ENCODE peak calls at places on chromosome 1, in eight cellular contexts. V, M, U, T, C, R, F and H are unnamed samples.

GRCh38 chr1:15255582-15256149 is 8.6 kb downstream of the FHAD1 start:
- DNase-seq in V (no peak), M (no peak), U (no peak), T (no peak), C (no peak), R (no peak), F (no peak), H (no peak)

GRCh38 chr1:244967159-244967558 is 102.8 kb upstream of the HNRNPU start:
- DNase-seq in V (no peak), M (no peak), U (no peak), T (no peak), C (no peak), R (no peak), F (no peak), H (no peak)

GRCh38 chr1:228798548-228798947 is 63.3 kb downstream of the RHOU start:
- DNase-seq in V (no peak), M (no peak), U (no peak), T (no peak), C (no peak), R (no peak), F (no peak), H (peak; percentile 29)

GRCh38 chr1:239268007-239268406 is 118.4 kb upstream of the CHRM3 start:
- DNase-seq in V (no peak), M (no peak), U (no peak), T (no peak), C (no peak), R (no peak), F (no peak), H (no peak)

GRCh38 chr1:37069406-37069805 is 35.1 kb upstream of the GRIK3 start:
- DNase-seq in V (no peak), M (no peak), U (no peak), T (no peak), C (no peak), R (no peak), F (no peak), H (no peak)

GRCh38 chr1:61605607-61606321 is 119.2 kb downstream of the TM2D1 start:
- DNase-seq in V (no peak), M (no peak), U (no peak), T (no peak), C (no peak), R (no peak), F (no peak), H (no peak)

GRCh38 chr1:184903111-184903692 is 71.1 kb downstream of the NIBAN1 start:
- DNase-seq in V (no peak), M (no peak), U (no peak), T (no peak), C (no peak), R (no peak), F (no peak), H (no peak)

GRCh38 chr1:205709059-205709398 is 28.7 kb upstream of the SLC45A3 start:
- DNase-seq in V (peak; percentile 11), M (no peak), U (no peak), T (no peak), C (no peak), R (peak; percentile 52), F (no peak), H (peak; percentile 12)

GRCh38 chr1:223847781-223848345 is 2.1 kb upstream of the TP53BP2 start:
- DNase-seq in V (no peak), M (no peak), U (no peak), T (no peak), C (no peak), R (no peak), F (no peak), H (no peak)

GRCh38 chr1:182069028-182069466 is 7.5 kb upstream of the ZNF648 start:
- DNase-seq in V (peak; percentile 70), M (peak; percentile 36), U (peak; percentile 21), T (no peak), C (peak; percentile 84), R (peak; percentile 9), F (no peak), H (no peak)

GRCh38 chr1:12458571-12458970 is 159.4 kb downstream of the DHRS3 start:
- DNase-seq in V (no peak), M (no peak), U (no peak), T (no peak), C (no peak), R (no peak), F (no peak), H (no peak)

GRCh38 chr1:23984417-23985186 is 4.5 kb upstream of the SRSF10 start:
- DNase-seq in V (peak; percentile 42), M (no peak), U (no peak), T (no peak), C (no peak), R (no peak), F (no peak), H (no peak)

GRCh38 chr1:22778842-22779520 is 68.3 kb downstream of the EPHB2 start:
- DNase-seq in V (no peak), M (peak; percentile 64), U (no peak), T (no peak), C (peak; percentile 24), R (no peak), F (peak; percentile 33), H (no peak)

GRCh38 chr1:160359559-160360226 is 7.2 kb upstream of the NHLH1 start:
- DNase-seq in V (no peak), M (no peak), U (no peak), T (no peak), C (no peak), R (peak; percentile 19), F (no peak), H (no peak)

GRCh38 chr1:244444854-244445253 is 6.9 kb downstream of the ADSS2 start:
- DNase-seq in V (no peak), M (no peak), U (no peak), T (no peak), C (no peak), R (no peak), F (no peak), H (no peak)

GRCh38 chr1:34267326-34267725 is 90.6 kb downstream of the C1orf94 start:
- DNase-seq in V (no peak), M (no peak), U (no peak), T (no peak), C (no peak), R (no peak), F (no peak), H (no peak)

GRCh38 chr1:108877858-108878257 is 1.1 kb downstream of the GPSM2 start:
- DNase-seq in V (peak; percentile 39), M (no peak), U (no peak), T (no peak), C (peak; percentile 25), R (no peak), F (no peak), H (no peak)

GRCh38 chr1:42739753-42740700 is at the start of gene CLDN19:
- DNase-seq in V (no peak), M (no peak), U (no peak), T (no peak), C (no peak), R (no peak), F (no peak), H (no peak)

GRCh38 chr1:230144010-230144614 is 77.1 kb downstream of the GALNT2 start:
- DNase-seq in V (no peak), M (no peak), U (no peak), T (no peak), C (peak; percentile 13), R (no peak), F (no peak), H (no peak)

GRCh38 chr1:162873671-162874666 is 13.0 kb upstream of the CCDC190 start:
- DNase-seq in V (no peak), M (no peak), U (no peak), T (no peak), C (peak; percentile 64), R (peak; percentile 72), F (no peak), H (no peak)

GRCh38 chr1:215273838-215274516 is 191.4 kb downstream of the KCNK2 start:
- DNase-seq in V (peak; percentile 85), M (no peak), U (no peak), T (no peak), C (no peak), R (peak; percentile 82), F (no peak), H (peak; percentile 87)

GRCh38 chr1:215475719-215476525 is 91.2 kb upstream of the KCTD3 start:
- DNase-seq in V (no peak), M (no peak), U (no peak), T (no peak), C (no peak), R (peak; percentile 80), F (no peak), H (no peak)

GRCh38 chr1:59116920-59117542 is 179.9 kb upstream of the FGGY start:
- DNase-seq in V (peak; percentile 32), M (no peak), U (no peak), T (no peak), C (no peak), R (no peak), F (no peak), H (no peak)

GRCh38 chr1:173536254-173536653 is 59.1 kb downstream of the PRDX6 start:
- DNase-seq in V (no peak), M (no peak), U (no peak), T (no peak), C (no peak), R (no peak), F (no peak), H (no peak)

GRCh38 chr1:201385299-201385891 is 7.9 kb upstream of the TNNT2 start:
- DNase-seq in V (peak; percentile 70), M (no peak), U (peak; percentile 20), T (no peak), C (peak; percentile 35), R (no peak), F (no peak), H (no peak)

GRCh38 chr1:244326757-244327156 is 125.0 kb downstream of the ADSS2 start:
- DNase-seq in V (no peak), M (no peak), U (no peak), T (no peak), C (peak; percentile 57), R (no peak), F (no peak), H (no peak)